ENCODE peak calls at places on chromosome 15, in five cellular contexts. R, K, T, C and O are unnamed samples.

GRCh38 chr15:40307421-40308165 is at the start of gene PLCB2:
- DNase-seq in R (no peak), K (no peak), C (no peak), T (peak; percentile 22), O (no peak)

GRCh38 chr15:63905558-63906265 is 72.0 kb upstream of the HERC1 start:
- DNase-seq in K (no peak), T (peak; percentile 33), R (no peak), C (no peak), O (no peak)

GRCh38 chr15:80160570-80161156 is 7.9 kb downstream of the FAH start:
- DNase-seq in K (peak; percentile 74), T (peak; percentile 97), R (peak; percentile 90), C (peak; percentile 86), O (peak; percentile 69)

GRCh38 chr15:80568298-80568697 is 126.8 kb upstream of the ABHD17C start:
- DNase-seq in R (no peak), C (no peak), K (peak; percentile 68), T (peak; percentile 68), O (no peak)

GRCh38 chr15:52010633-52011595 is 8.1 kb upstream of the MAPK6 start:
- DNase-seq in R (peak; percentile 78), T (peak; percentile 84), K (peak; percentile 79), C (no peak), O (no peak)

GRCh38 chr15:80934761-80935221 is 54.8 kb downstream of the MESD start:
- DNase-seq in T (peak; percentile 80), K (peak; percentile 42), R (peak; percentile 23), C (peak; percentile 51), O (peak; percentile 24)

GRCh38 chr15:63950911-63951481 is 95.3 kb downstream of the DAPK2 start:
- DNase-seq in K (peak; percentile 80), C (peak; percentile 70), T (peak; percentile 94), R (peak; percentile 49), O (peak; percentile 39)

GRCh38 chr15:62119926-62120273 is 45.2 kb downstream of the C2CD4B start:
- DNase-seq in T (no peak), K (no peak), C (no peak), R (no peak), O (no peak)

GRCh38 chr15:80317389-80318169 is 65.6 kb upstream of the CTXND1 start:
- DNase-seq in R (peak; percentile 80), K (peak; percentile 55), T (peak; percentile 95), C (peak; percentile 38), O (peak; percentile 20)

GRCh38 chr15:101156509-101157159 is 95.2 kb downstream of the CHSY1 start:
- DNase-seq in C (no peak), R (no peak), K (no peak), T (peak; percentile 65), O (no peak)

GRCh38 chr15:64161688-64162477 is 939 bp downstream of the PPIB start:
- DNase-seq in K (no peak), T (peak; percentile 18), R (no peak), C (no peak), O (no peak)

GRCh38 chr15:35697549-35698299 is 151.8 kb upstream of the DPH6 start:
- DNase-seq in T (peak; percentile 58), K (peak; percentile 84), R (peak; percentile 33), C (no peak), O (peak; percentile 25)

GRCh38 chr15:36941798-36942197 is 158.6 kb downstream of the MEIS2 start:
- DNase-seq in T (no peak), R (no peak), C (no peak), K (no peak), O (no peak)

GRCh38 chr15:89457086-89457485 is 39.3 kb downstream of the RHCG start:
- DNase-seq in K (peak; percentile 28), C (peak; percentile 56), R (no peak), T (peak; percentile 56), O (no peak)

GRCh38 chr15:91855684-91856553 is 2.4 kb downstream of the SLCO3A1 start:
- DNase-seq in R (no peak), T (no peak), C (no peak), K (peak; percentile 19), O (no peak)

GRCh38 chr15:78097667-78098066 is 5.3 kb downstream of the SH2D7 start:
- DNase-seq in T (no peak), K (no peak), R (no peak), C (no peak), O (no peak)

GRCh38 chr15:74338676-74339075 is 28.8 kb downstream of the CYP11A1 start:
- DNase-seq in T (no peak), K (no peak), R (no peak), C (no peak), O (no peak)

GRCh38 chr15:71465109-71465508 is 345.2 kb upstream of the NR2E3 start:
- DNase-seq in R (no peak), K (peak; percentile 30), C (no peak), T (peak; percentile 8), O (no peak)

GRCh38 chr15:82922737-82923136 is 29.8 kb downstream of the HOMER2 start:
- DNase-seq in K (no peak), R (no peak), T (no peak), C (no peak), O (no peak)

GRCh38 chr15:29674661-29675533 is 147.4 kb downstream of the TJP1 start:
- DNase-seq in C (peak; percentile 76), K (peak; percentile 89), T (peak; percentile 59), R (no peak), O (no peak)

GRCh38 chr15:101543431-101543830 is 53.9 kb upstream of the PCSK6 start:
- DNase-seq in T (no peak), R (no peak), K (no peak), C (no peak), O (no peak)

GRCh38 chr15:85618956-85619491 is 175.7 kb downstream of the KLHL25 start:
- DNase-seq in R (peak; percentile 80), K (peak; percentile 96), C (peak; percentile 57), T (peak; percentile 96), O (peak; percentile 84)

GRCh38 chr15:28901987-28902745 is 16.4 kb downstream of the APBA2 start:
- DNase-seq in R (no peak), T (no peak), K (no peak), C (no peak), O (no peak)

GRCh38 chr15:76935620-76936019 is 4.1 kb downstream of the RCN2 start:
- DNase-seq in C (no peak), T (no peak), K (no peak), R (no peak), O (no peak)

GRCh38 chr15:90716317-90716975 is 700 bp upstream of the BLM start:
- DNase-seq in R (peak; percentile 2), K (peak; percentile 8), C (peak; percentile 11), T (no peak), O (no peak)

GRCh38 chr15:42719051-42719450 is 17.9 kb downstream of the CDAN1 start:
- DNase-seq in C (no peak), K (no peak), R (no peak), T (no peak), O (no peak)

GRCh38 chr15:60493166-60493565 is 14.2 kb upstream of the ICE2 start:
- DNase-seq in K (no peak), C (no peak), T (no peak), R (no peak), O (no peak)

GRCh38 chr15:57649138-57649537 is 57.4 kb upstream of the POLR2M start:
- DNase-seq in R (peak; percentile 56), C (no peak), T (no peak), K (no peak), O (no peak)

GRCh38 chr15:74635228-74635627 is 19.6 kb downstream of the CLK3 start:
- DNase-seq in C (peak; percentile 65), R (no peak), K (peak; percentile 83), T (peak; percentile 66), O (no peak)

GRCh38 chr15:60656491-60657284 is 177.7 kb upstream of the ICE2 start:
- DNase-seq in T (no peak), C (no peak), K (peak; percentile 73), R (no peak), O (no peak)

GRCh38 chr15:100650685-100651084 is 48.3 kb downstream of the ASB7 start:
- DNase-seq in K (no peak), C (no peak), R (no peak), T (no peak), O (no peak)

GRCh38 chr15:39784125-39784524 is 1.5 kb upstream of the FSIP1 start:
- DNase-seq in R (no peak), T (peak; percentile 62), C (no peak), K (peak; percentile 37), O (no peak)

GRCh38 chr15:40081691-40082194 is 26.9 kb downstream of the BMF start:
- DNase-seq in R (no peak), K (peak; percentile 85), C (peak; percentile 70), T (peak; percentile 61), O (no peak)

GRCh38 chr15:80743189-80743833 is 35.9 kb upstream of the CEMIP start:
- DNase-seq in C (peak; percentile 40), K (no peak), T (peak; percentile 79), R (no peak), O (no peak)